ENCODE peak calls at places on chromosome 18, in seven cellular contexts. W is hypothalamus, K is sciatic nerve, G is bronchial epithelial cell, Y is colonic mucosa, V is T-cell, T is NCI-H1105. O is an unnamed sample.

GRCh38 chr18:73774836-73775509 is 372.7 kb downstream of the FBXO15 start:
- DNase-seq in W (no peak), K (no peak), G (peak), Y (no peak), V (no peak), T (no peak), O (no peak)

GRCh38 chr18:58592223-58593214 is 36.4 kb downstream of the ALPK2 start:
- DNase-seq in W (no peak), K (no peak), G (peak), Y (no peak), V (no peak), T (no peak), O (no peak)

GRCh38 chr18:58858591-58859468 is 5.8 kb upstream of the ZNF532 start:
- DNase-seq in W (peak), K (peak), G (no peak), Y (peak), V (no peak), T (no peak), O (no peak)

GRCh38 chr18:78561757-78562445 is 417.7 kb upstream of the SALL3 start:
- DNase-seq in W (peak), K (no peak), G (no peak), Y (no peak), V (no peak), T (no peak), O (no peak)

GRCh38 chr18:49274188-49274714 is 186.2 kb downstream of the DYM start:
- DNase-seq in W (no peak), K (no peak), G (peak), Y (no peak), V (no peak), T (no peak), O (no peak)

GRCh38 chr18:36298113-36298701 is 694 bp downstream of the FHOD3 start:
- DNase-seq in W (no peak), K (no peak), G (no peak), Y (no peak), V (no peak), T (peak), O (no peak)

GRCh38 chr18:79791141-79791972 is 6.4 kb upstream of the KCNG2 start:
- DNase-seq in W (no peak), K (peak), G (peak), Y (no peak), V (no peak), T (peak), O (peak)

GRCh38 chr18:78242796-78243195 is 736.8 kb upstream of the SALL3 start:
- DNase-seq in W (no peak), K (peak), G (no peak), Y (no peak), V (no peak), T (no peak), O (no peak)

GRCh38 chr18:49041677-49042570 is 91.2 kb upstream of the SMAD7 start:
- DNase-seq in W (no peak), K (peak), G (peak), Y (peak), V (peak), T (peak), O (peak)

GRCh38 chr18:10524507-10525425 is 1.1 kb upstream of the NAPG start:
- DNase-seq in W (no peak), K (no peak), G (peak), Y (no peak), V (no peak), T (no peak), O (peak)

GRCh38 chr18:7812431-7813063 is 245.4 kb downstream of the PTPRM start:
- DNase-seq in W (no peak), K (no peak), G (peak), Y (no peak), V (no peak), T (no peak), O (no peak)

GRCh38 chr18:48183613-48184012 is 225.6 kb downstream of the ZBTB7C start:
- DNase-seq in W (no peak), K (no peak), G (no peak), Y (no peak), V (no peak), T (no peak), O (no peak)

GRCh38 chr18:470661-471501 is 29.6 kb downstream of the COLEC12 start:
- DNase-seq in W (no peak), K (no peak), G (no peak), Y (no peak), V (no peak), T (no peak), O (no peak)

GRCh38 chr18:14921547-14921946 is 173.6 kb downstream of the ANKRD30B start:
- DNase-seq in W (no peak), K (no peak), G (no peak), Y (peak), V (no peak), T (no peak), O (peak)

GRCh38 chr18:61921621-61922235 is 28.9 kb upstream of the RNF152 start:
- DNase-seq in W (no peak), K (no peak), G (no peak), Y (no peak), V (no peak), T (no peak), O (no peak)

GRCh38 chr18:65439184-65439583 is 311.6 kb upstream of the CDH7 start:
- DNase-seq in W (no peak), K (no peak), G (no peak), Y (no peak), V (no peak), T (no peak), O (no peak)

GRCh38 chr18:7417742-7418141 is 149.4 kb upstream of the PTPRM start:
- DNase-seq in W (no peak), K (no peak), G (peak), Y (no peak), V (no peak), T (no peak), O (no peak)

GRCh38 chr18:68874361-68874760 is 76.5 kb downstream of the CCDC102B start:
- DNase-seq in W (no peak), K (no peak), G (no peak), Y (no peak), V (no peak), T (no peak), O (no peak)